ENCODE peak calls at places on chromosomes 5 and 9, in six cellular contexts. L, I, B, H, K and N are unnamed samples.

GRCh38 chr9:114282926-114283325 is 40.0 kb upstream of the ORM1 start:
- DNase-seq in L (peak), I (no peak), B (no peak), H (peak), K (no peak), N (peak)

GRCh38 chr5:33854733-33855151 is 37.0 kb downstream of the ADAMTS12 start:
- DNase-seq in L (no peak), I (peak), B (no peak), H (peak), K (peak), N (peak)

GRCh38 chr5:59557572-59557971 is 336.0 kb downstream of the PDE4D start:
- DNase-seq in L (no peak), I (no peak), B (no peak), H (no peak), K (no peak), N (no peak)

GRCh38 chr9:101468116-101468515 is 32.5 kb upstream of the ALDOB start:
- DNase-seq in L (no peak), I (peak), B (no peak), H (no peak), K (no peak), N (no peak)

GRCh38 chr9:111056554-111056953 is 18.3 kb upstream of the LPAR1 start:
- DNase-seq in L (peak), I (no peak), B (no peak), H (peak), K (no peak), N (no peak)

GRCh38 chr9:73149371-73150067 is 2.1 kb upstream of the ANXA1 start:
- DNase-seq in L (no peak), I (no peak), B (peak), H (peak), K (peak), N (peak)

GRCh38 chr5:78648359-78649219 is at the start of gene LHFPL2:
- DNase-seq in L (peak), I (peak), B (no peak), H (peak), K (peak), N (peak)

GRCh38 chr5:14399054-14399657 is 182.4 kb upstream of the OTULINL start:
- DNase-seq in L (peak), I (peak), B (peak), H (peak), K (peak), N (peak)

GRCh38 chr5:31375999-31376720 is 155.7 kb downstream of the DROSHA start:
- DNase-seq in L (no peak), I (no peak), B (no peak), H (no peak), K (no peak), N (no peak)

GRCh38 chr5:141743652-141744333 is 61.8 kb upstream of the ARAP3 start:
- DNase-seq in L (peak), I (no peak), B (no peak), H (no peak), K (peak), N (no peak)

GRCh38 chr9:104092192-104092591 is 1.9 kb upstream of the SMC2 start:
- DNase-seq in L (no peak), I (no peak), B (no peak), H (no peak), K (no peak), N (no peak)

GRCh38 chr9:90907056-90907445 is 105.4 kb downstream of the SYK start:
- DNase-seq in L (no peak), I (no peak), B (no peak), H (no peak), K (no peak), N (no peak)

GRCh38 chr5:79806741-79807140 is 117.1 kb downstream of the CMYA5 start:
- DNase-seq in L (no peak), I (peak), B (no peak), H (peak), K (no peak), N (no peak)

GRCh38 chr9:125674981-125675973 is 31.7 kb downstream of the MAPKAP1 start:
- DNase-seq in L (no peak), I (no peak), B (peak), H (peak), K (peak), N (peak)

GRCh38 chr9:24464321-24464951 is 81.3 kb downstream of the IZUMO3 start:
- DNase-seq in L (no peak), I (peak), B (no peak), H (peak), K (peak), N (no peak)

GRCh38 chr5:142529626-142530278 is 156.1 kb downstream of the FGF1 start:
- DNase-seq in L (no peak), I (no peak), B (peak), H (peak), K (peak), N (no peak)

GRCh38 chr5:146042628-146043279 is 62.6 kb downstream of the PLAC8L1 start:
- DNase-seq in L (no peak), I (no peak), B (peak), H (peak), K (peak), N (no peak)

GRCh38 chr5:124746252-124746915 is at the start of gene ZNF608:
- DNase-seq in L (no peak), I (peak), B (no peak), H (peak), K (peak), N (peak)

GRCh38 chr9:92186631-92187030 is 71.4 kb upstream of the SPTLC1 start:
- DNase-seq in L (no peak), I (no peak), B (no peak), H (no peak), K (no peak), N (no peak)

GRCh38 chr9:81724242-81724889 is 35.0 kb upstream of the TLE1 start:
- DNase-seq in L (no peak), I (no peak), B (no peak), H (no peak), K (peak), N (no peak)

GRCh38 chr9:32572900-32573523 is at the start of gene NDUFB6:
- DNase-seq in L (peak), I (peak), B (peak), H (peak), K (peak), N (peak)

GRCh38 chr9:136122425-136123383 is 4.0 kb upstream of the TMEM250 start:
- DNase-seq in L (peak), I (peak), B (no peak), H (peak), K (peak), N (peak)

GRCh38 chr5:73318308-73318719 is 130.3 kb downstream of the FOXD1 start:
- DNase-seq in L (no peak), I (no peak), B (no peak), H (peak), K (peak), N (no peak)

GRCh38 chr5:134570886-134571285 is 45.4 kb downstream of the JADE2 start:
- DNase-seq in L (no peak), I (no peak), B (no peak), H (no peak), K (no peak), N (no peak)
- H3K27ac ChIP-seq in L (no peak), I (no peak), B (no peak), H (no peak), K (no peak), N (no peak)

GRCh38 chr5:96640696-96641095 is 21.5 kb upstream of the CAST start:
- DNase-seq in L (no peak), I (no peak), B (no peak), H (no peak), K (no peak), N (no peak)

GRCh38 chr5:96638566-96638965 is 23.6 kb upstream of the CAST start:
- DNase-seq in L (no peak), I (no peak), B (no peak), H (no peak), K (no peak), N (no peak)

GRCh38 chr5:96645096-96645495 is 17.1 kb upstream of the CAST start:
- DNase-seq in L (no peak), I (no peak), B (no peak), H (no peak), K (no peak), N (no peak)

GRCh38 chr5:96641922-96642640 is 20.1 kb upstream of the CAST start:
- DNase-seq in L (no peak), I (no peak), B (no peak), H (no peak), K (no peak), N (no peak)

DNA sequence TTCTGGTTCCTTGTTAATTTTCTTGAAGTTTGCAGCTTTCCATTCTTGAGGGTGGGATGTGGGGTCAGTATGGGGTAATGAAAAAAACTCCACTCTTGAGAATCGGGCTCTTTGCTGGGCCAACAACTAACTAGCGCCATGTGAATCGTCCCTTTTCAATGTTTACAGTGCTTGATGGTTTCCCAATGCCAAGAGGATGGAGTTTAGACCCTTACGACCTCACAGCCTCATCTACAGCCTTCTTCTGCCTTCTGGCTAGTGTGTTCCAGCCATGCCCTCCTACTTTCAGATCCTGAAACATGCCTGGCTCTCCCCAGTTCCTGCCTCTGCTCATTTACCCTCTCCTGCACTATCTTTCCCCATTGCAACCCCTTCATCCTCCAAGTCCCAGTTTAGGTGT is 20.8 kb upstream of the CAST start:
- DNase-seq in L (no peak), I (no peak), B (no peak), H (no peak), K (no peak), N (no peak)
- H2AFZ ChIP-seq in L (no peak), I (no peak), B (no peak), H (no peak), K (no peak), N (no peak)

GRCh38 chr5:176203086-176203485 is 35.1 kb upstream of the SIMC1 start:
- DNase-seq in L (no peak), I (no peak), B (no peak), H (no peak), K (no peak), N (no peak)
- TF ChIP-seq EZH2phosphoT487 in L (no peak), I (no peak), B (no peak), H (no peak), K (no peak), N (no peak)

DNA sequence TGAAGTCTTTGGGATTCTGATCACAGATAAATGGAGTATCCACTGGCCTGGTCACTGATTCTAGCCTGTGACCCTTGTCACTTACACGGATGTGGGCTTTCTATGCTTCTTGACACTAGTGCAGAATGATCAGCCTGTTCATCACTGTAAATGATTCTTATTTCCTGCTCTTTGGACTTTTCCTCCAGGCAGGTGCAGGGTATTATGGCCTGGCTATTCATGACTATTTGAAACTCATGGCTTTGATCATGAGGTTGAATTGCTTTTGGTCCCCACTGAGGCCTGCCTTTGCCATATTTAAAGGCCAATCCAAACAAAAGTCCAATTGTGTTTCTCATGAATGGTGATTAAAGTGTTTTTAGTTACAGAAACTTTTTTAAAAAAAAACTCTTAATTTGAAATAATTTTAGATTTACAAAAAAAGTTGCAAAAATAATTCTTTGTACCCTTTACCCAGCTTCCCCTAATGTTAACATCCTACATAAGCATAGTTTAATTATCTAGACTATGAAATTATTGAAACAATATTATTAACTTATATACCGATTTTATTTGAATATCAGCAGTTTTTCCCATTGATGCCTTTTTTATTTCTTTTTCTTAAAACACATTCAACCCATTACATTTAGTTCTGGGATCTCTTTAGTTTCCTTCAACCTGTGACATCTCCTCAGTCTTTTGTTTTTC is 68.1 kb downstream of the GALNT10 start:
- DNase-seq in L (no peak), I (no peak), B (no peak), H (no peak), K (no peak), N (peak)
- H3K27ac ChIP-seq in L (peak), I (no peak), B (no peak), H (no peak), K (no peak), N (peak)